ENCODE peak calls at places on chromosomes 11 and 22, in four cellular contexts. L, P, V and J are unnamed samples.

GRCh38 chr11:102633385-102634026 is 8.4 kb upstream of the MMP20 start:
- DNase-seq in L (no peak), P (no peak), V (no peak), J (no peak)

GRCh38 chr11:43818220-43818619 is 62.4 kb upstream of the ALKBH3 start:
- DNase-seq in L (no peak), P (no peak), V (no peak), J (no peak)

GRCh38 chr22:48678171-48679135 is 1149.2 kb downstream of the BRD1 start:
- DNase-seq in L (peak), P (no peak), V (no peak), J (no peak)

GRCh38 chr11:117837070-117837776 is 12.7 kb upstream of the FXYD2 start:
- DNase-seq in L (no peak), P (no peak), V (no peak), J (no peak)

GRCh38 chr11:107713009-107713408 is 1.2 kb upstream of the SLN start:
- DNase-seq in L (no peak), P (no peak), V (no peak), J (no peak)

GRCh38 chr11:129225190-129225589 is 33.1 kb upstream of the ARHGAP32 start:
- DNase-seq in L (no peak), P (no peak), V (no peak), J (no peak)

GRCh38 chr11:115548878-115549528 is 44.8 kb upstream of the CADM1 start:
- DNase-seq in L (no peak), P (no peak), V (no peak), J (no peak)

GRCh38 chr22:20016734-20017621 is at the start of gene ARVCF:
- DNase-seq in L (peak), P (peak), V (peak), J (peak)

GRCh38 chr22:23053051-23053707 is 17.1 kb upstream of the GNAZ start:
- DNase-seq in L (peak), P (no peak), V (no peak), J (no peak)

GRCh38 chr11:116073854-116074837 is 569.9 kb upstream of the CADM1 start:
- DNase-seq in L (no peak), P (no peak), V (peak), J (no peak)

GRCh38 chr11:63986156-63986931 is at the start of gene OTUB1:
- DNase-seq in L (peak), P (peak), V (peak), J (peak)

GRCh38 chr22:49541451-49542230 is 286.0 kb downstream of the BRD1 start:
- DNase-seq in L (no peak), P (no peak), V (no peak), J (no peak)

GRCh38 chr11:67117667-67118058 is 1.4 kb upstream of the KDM2A start:
- DNase-seq in L (peak), P (no peak), V (no peak), J (peak)

GRCh38 chr22:38824587-38824986 is 19.2 kb downstream of the NPTXR start:
- DNase-seq in L (no peak), P (no peak), V (peak), J (peak)
- TF ChIP-seq CTCF in L (no peak), P (peak), V (peak), J (no peak)

GRCh38 chr11:84526250-84526649 is 1100.9 kb downstream of the DLG2 start:
- DNase-seq in L (no peak), P (no peak), V (no peak), J (no peak)

GRCh38 chr11:84522331-84522730 is 1104.8 kb downstream of the DLG2 start:
- DNase-seq in L (no peak), P (no peak), V (no peak), J (no peak)

GRCh38 chr11:84518601-84519183 is 1108.5 kb downstream of the DLG2 start:
- DNase-seq in L (no peak), P (no peak), V (no peak), J (no peak)

DNA sequence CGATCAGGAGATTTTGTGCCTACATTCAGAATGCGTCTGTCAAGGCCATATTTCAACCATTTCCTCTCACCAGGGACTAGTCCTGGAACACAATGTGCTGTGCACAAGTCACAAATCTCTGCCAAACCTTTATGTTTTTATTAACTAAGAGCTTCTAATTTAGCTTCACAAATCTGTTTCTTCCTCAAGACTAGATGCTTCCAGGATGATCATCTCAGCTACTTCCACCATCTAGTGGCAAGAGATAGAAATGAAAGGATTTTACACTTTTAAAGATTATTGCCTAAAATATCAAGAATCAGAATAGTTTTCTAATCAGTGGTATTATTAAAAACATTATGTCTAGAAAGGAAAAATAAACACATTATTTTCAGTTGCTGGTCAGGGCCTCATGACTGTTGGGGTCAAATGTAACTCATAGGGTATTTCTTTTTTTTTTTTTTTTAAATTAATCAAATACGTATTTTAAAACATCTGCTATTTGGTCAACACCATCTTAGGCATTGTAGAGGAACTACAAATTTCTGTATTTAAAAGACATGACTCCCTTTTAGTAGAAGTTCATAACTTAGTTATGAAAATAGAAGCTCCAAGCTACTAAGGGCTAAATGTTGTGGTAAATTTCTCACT is 1102.6 kb downstream of the DLG2 start:
- DNase-seq in L (no peak), P (no peak), V (peak), J (no peak)
- TF ChIP-seq CTCF in L (peak), P (peak), V (peak), J (no peak)

GRCh38 chr11:479311-479710 is 27.7 kb downstream of the RNH1 start:
- DNase-seq in L (peak), P (no peak), V (no peak), J (no peak)

GRCh38 chr11:476416-476815 is 26.3 kb downstream of the PTDSS2 start:
- DNase-seq in L (peak), P (no peak), V (no peak), J (no peak)

GRCh38 chr11:475941-476340 is 25.9 kb downstream of the PTDSS2 start:
- DNase-seq in L (no peak), P (no peak), V (no peak), J (no peak)

GRCh38 chr11:474914-475506 is 24.9 kb downstream of the PTDSS2 start:
- DNase-seq in L (peak), P (no peak), V (no peak), J (no peak)

GRCh38 chr11:477042-477715 is 27.1 kb downstream of the PTDSS2 start:
- DNase-seq in L (peak), P (no peak), V (no peak), J (no peak)
- TF ChIP-seq CTCF in L (no peak), P (no peak), V (no peak), J (no peak)

DNA sequence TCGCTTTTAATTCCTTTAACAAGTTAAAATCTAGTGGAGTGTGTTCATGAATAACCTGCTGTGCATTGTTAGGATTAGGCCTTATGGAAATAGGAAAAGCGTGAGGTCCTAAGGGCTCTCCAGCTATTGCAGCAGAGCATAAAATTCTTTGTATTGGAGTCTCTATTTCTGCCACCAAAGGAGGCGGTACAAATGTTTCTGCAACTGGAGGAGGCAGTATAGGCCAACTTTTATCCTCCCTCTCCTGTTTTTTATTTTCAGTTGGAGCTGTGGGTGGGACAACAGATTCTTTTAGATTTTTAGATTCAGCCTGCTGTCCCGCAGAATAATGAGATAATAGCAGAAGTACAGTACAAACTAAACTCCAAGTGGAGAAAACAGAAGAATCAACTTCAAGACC is 26.2 kb downstream of the OR10A6 start:
- DNase-seq in L (no peak), P (no peak), V (no peak), J (no peak)
- TF ChIP-seq CTCF in L (no peak), P (peak), V (no peak), J (no peak)

GRCh38 chr11:32231909-32232493 is 141.1 kb downstream of the RCN1 start:
- DNase-seq in L (no peak), P (no peak), V (peak), J (peak)
- TF ChIP-seq CTCF in L (no peak), P (peak), V (peak), J (peak)

DNA sequence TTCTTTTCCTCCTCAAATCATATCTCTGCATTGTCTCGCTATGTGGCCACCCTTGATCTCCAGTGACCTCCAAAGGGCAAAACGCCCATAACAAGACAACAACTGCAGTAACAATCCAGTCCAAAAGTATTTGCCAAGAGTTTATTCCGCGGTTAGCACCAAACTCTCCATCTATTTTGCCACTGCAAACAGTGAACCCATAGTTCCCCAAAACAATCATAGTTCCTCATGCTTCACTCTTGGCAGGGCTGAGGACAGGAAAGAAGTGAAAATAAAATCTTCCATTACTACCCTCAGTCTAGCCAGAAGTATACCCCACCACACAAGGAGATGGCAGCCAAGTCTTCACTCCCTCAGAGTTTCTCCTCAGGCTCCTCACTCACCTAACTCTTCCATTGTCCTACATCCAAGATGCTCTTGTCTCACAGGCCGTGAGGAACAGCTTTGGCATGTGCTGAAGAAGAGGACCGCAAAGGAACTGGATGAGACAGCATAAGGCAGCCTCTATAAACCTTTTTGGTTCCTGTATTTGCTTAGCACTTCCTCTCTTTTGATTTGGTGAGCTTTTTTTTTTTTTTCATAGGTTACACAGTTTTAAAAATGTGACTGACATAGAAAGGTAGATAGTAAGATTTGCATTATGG is at the start of gene LPXN:
- DNase-seq in L (no peak), P (no peak), V (peak), J (peak)
- TF ChIP-seq CTCF in L (no peak), P (no peak), V (peak), J (no peak)

DNA sequence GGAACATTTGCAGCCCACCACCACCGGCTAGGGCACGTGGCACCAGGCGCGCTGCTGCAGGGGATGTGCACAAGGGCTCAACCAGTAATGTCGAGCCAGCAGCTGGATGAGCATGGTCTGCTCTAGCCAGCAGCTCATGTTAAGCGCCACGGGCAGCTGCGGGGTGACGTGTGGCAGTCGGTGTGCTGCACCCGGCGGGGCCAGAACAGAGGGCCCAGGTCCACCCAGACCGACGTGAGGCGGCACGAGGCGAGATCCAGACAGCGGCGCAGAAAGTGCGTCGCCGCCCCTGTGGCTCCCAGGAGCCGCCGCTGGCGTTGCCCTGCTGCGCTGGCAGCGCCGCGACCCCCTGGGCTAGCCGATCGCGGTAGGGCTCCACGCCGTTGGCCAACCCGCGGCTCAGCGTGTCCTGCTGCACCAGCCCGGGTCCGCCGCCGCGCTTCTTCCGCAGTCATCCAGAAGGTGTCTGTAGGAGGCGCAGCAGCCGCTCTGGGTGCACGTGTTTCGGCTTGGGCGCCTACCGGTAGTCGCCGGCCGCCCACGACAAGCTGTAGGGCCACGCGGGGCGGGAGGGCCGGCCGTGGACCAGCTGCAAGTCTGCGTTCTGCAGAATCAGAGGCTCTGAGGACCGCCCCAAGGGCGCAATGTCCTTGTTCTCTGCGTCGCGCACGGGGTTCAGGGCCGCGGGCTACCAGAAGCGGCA is 4.6 kb upstream of the GALR3 start:
- DNase-seq in L (peak), P (no peak), V (peak), J (peak)
- TF ChIP-seq CTCF in L (peak), P (peak), V (peak), J (peak)